ENCODE peak calls at places on chromosomes 7 and 10, in nine cellular contexts. O is upper lobe of right lung; P is PC-9; H is colonic mucosa; G is CD8-positive, alpha-beta T cell; L is tibial nerve; B is brain microvascular endothelial cell; I is astrocyte of the spinal cord; U is A549. F is an unnamed sample.

GRCh38 chr7:16926283-16926682 is 44.5 kb upstream of the AGR3 start:
- DNase-seq in O (no peak), P (no peak), H (peak; percentile 60), G (no peak), L (peak; percentile 20), B (peak; percentile 53), I (peak; percentile 69), U (no peak), F (peak; percentile 41)

GRCh38 chr7:155255660-155256059 is 42.0 kb upstream of the INSIG1 start:
- DNase-seq in O (no peak), P (no peak), H (no peak), G (no peak), L (no peak), B (no peak), I (no peak), U (no peak), F (no peak)

GRCh38 chr7:43647772-43648643 is 65.1 kb downstream of the STK17A start:
- DNase-seq in O (peak; percentile 71), P (peak; percentile 82), H (peak; percentile 66), G (peak; percentile 70), L (peak; percentile 51), B (peak; percentile 94), I (peak; percentile 99), U (peak; percentile 66), F (peak; percentile 81)

GRCh38 chr10:78041170-78042057 is 7.8 kb downstream of the RPS24 start:
- DNase-seq in O (no peak), P (no peak), H (no peak), G (no peak), L (no peak), B (no peak), I (no peak), U (no peak), F (no peak)

GRCh38 chr7:94338921-94339371 is 55.7 kb upstream of the COL1A2 start:
- DNase-seq in O (no peak), P (no peak), H (no peak), G (no peak), L (no peak), B (no peak), I (peak; percentile 48), U (no peak), F (no peak)

GRCh38 chr10:37125921-37126320 is 523 bp downstream of the ANKRD30A start:
- DNase-seq in O (no peak), P (no peak), H (no peak), G (no peak), L (no peak), B (no peak), I (no peak), U (no peak), F (no peak)

GRCh38 chr7:156578978-156579430 is 61.6 kb upstream of the RNF32 start:
- DNase-seq in O (no peak), P (no peak), H (no peak), G (no peak), L (no peak), B (no peak), I (no peak), U (no peak), F (no peak)

GRCh38 chr7:92691578-92691977 is 101.4 kb upstream of the FAM133B start:
- DNase-seq in O (no peak), P (peak; percentile 8), H (peak; percentile 42), G (no peak), L (no peak), B (peak; percentile 52), I (peak; percentile 80), U (peak; percentile 38), F (no peak)

GRCh38 chr7:106640368-106641141 is 20.4 kb downstream of the CCDC71L start:
- DNase-seq in O (no peak), P (no peak), H (no peak), G (no peak), L (no peak), B (peak; percentile 8), I (no peak), U (no peak), F (no peak)

GRCh38 chr10:55631071-55631654 is 729.9 kb downstream of the ZWINT start:
- DNase-seq in O (peak; percentile 80), P (peak; percentile 80), H (peak; percentile 41), G (no peak), L (no peak), B (peak; percentile 4), I (peak; percentile 57), U (peak; percentile 38), F (no peak)

GRCh38 chr10:121899727-121900126 is 28.1 kb downstream of the ATE1 start:
- DNase-seq in O (no peak), P (no peak), H (no peak), G (no peak), L (no peak), B (no peak), I (peak; percentile 49), U (no peak), F (no peak)

GRCh38 chr7:34041716-34042115 is 136.4 kb downstream of the BMPER start:
- DNase-seq in O (no peak), P (no peak), H (no peak), G (no peak), L (no peak), B (no peak), I (no peak), U (no peak), F (no peak)

GRCh38 chr7:142803901-142804300 is 33.1 kb downstream of the PRSS2 start:
- DNase-seq in O (no peak), P (no peak), H (no peak), G (peak; percentile 53), L (no peak), B (no peak), I (no peak), U (no peak), F (no peak)

DNA sequence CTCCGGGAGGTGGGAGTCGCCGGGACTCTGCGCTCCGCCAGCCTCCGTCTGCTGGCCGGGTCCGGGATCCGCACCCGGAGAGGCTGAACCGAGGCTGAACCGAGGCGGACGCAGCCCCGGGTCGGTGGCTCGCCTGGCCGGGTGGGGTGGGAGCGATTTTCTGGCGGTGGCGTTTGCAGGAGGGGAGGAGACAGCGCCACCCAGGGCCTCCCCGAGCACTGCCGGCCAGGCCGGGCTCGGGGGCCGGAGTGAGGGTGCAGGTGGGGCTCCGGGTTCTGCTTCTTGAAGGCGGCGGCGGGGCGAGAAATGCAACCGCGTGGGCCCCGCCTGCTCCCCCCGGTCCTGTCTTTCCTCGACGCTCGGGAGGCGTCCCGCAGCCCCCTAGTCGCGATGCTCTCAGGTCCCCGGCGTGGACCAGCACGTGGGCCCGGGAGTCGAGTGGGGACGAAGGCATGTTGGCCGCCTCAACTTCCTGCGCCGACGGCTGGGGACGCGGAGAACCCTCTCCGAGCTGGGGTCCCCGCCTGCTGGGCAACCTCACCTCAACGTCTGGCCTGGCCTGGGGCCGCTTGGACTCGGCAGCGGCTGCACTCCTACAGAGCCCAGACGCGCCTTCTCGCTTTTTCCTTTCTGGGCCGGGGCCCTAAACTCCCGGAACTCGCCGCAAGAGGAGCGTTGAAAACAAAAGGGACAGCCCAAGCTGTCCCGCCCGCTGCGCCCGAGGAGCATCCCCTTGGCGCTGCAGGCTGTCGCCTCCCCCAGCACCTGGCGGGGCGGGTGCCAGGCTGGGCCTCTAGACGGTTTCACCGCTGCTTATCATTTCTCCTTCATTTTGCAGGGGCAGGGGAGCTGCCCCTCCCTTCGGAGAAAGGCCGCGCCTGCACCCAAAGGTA is 25.2 kb upstream of the VAX1 start:
- DNase-seq in O (no peak), P (no peak), H (no peak), G (no peak), L (no peak), B (no peak), I (no peak), U (peak; percentile 74), F (no peak)
- TF ChIP-seq CTCF in O (peak; percentile 10), P (no peak), H (no peak), G (no peak), L (peak; percentile 9), B (peak; percentile 6), I (no peak), U (peak; percentile 38), F (no peak)

DNA sequence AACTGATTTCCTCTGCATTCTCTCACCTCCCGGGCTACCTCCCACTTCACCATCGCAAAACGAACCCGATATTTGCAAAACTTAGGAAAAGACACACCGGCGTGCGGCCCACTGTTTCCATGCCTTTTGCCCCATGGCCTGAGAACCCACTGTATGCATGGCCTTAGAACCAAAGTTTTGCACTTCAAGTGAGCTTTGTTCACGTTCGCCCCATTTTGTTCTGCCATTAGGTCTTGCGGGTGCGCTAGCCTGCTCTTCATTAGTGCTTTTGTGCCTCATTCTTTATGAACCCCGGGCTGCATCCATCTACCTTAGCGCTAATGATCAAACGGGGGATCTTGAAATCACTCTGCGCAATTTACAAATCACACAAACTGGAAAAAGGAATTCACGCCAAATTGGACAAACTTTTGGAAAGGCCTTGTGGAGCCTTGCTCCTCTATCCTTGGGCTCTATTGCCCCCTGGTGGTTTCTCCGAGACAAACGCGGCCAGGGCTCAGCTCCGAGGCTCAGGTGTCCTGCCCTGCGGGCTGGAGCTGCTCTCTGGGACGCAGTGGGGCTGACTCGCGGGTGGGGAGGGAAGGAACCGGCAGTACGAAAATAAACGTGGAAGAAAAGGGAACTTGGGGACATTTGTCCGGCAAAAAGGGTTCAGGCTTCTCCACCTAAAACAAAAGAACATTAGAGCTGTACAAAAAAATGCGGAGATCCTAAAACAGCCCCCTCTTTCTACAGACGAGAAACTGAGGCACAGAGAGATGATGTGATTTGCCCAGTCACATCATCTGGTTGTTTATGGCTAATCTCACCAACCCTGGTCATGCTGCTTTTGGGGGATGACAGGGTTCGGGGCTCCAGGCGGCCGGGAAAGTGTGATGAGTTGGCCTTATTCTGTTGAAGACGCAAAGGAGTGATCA is 300.4 kb upstream of the NFE2L3 start:
- DNase-seq in O (peak; percentile 86), P (peak; percentile 58), H (peak; percentile 95), G (no peak), L (peak; percentile 89), B (peak; percentile 75), I (peak; percentile 77), U (peak; percentile 65), F (peak; percentile 95)
- TF ChIP-seq CTCF in O (peak; percentile 83), P (peak; percentile 92), H (peak; percentile 63), G (peak; percentile 48), L (peak; percentile 90), B (peak; percentile 93), I (peak; percentile 86), U (peak; percentile 79), F (peak; percentile 86)

DNA sequence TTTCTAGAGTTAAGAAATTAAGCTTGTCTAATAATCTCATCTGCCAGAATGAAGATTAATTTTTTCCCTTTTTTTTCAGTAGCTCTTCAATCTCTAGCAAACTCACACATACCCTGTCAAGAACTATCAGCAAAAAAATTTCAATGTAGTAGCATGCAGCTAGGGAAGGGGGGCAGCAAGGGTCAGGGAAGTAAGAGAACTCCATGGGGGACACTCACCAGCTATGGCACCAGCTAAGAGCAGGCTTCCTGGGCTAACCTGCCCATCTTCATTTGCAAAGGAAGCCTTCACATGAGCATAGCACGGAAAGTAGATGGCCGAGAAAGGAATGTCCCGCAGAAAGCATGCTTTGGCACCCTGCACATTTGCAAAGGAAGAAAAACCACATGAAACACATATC is 190.4 kb downstream of the SLC25A13 start:
- DNase-seq in O (no peak), P (no peak), H (no peak), G (no peak), L (no peak), B (no peak), I (no peak), U (no peak), F (no peak)
- TF ChIP-seq CTCF in O (no peak), P (no peak), H (no peak), G (no peak), L (no peak), B (no peak), I (no peak), U (no peak), F (no peak)

DNA sequence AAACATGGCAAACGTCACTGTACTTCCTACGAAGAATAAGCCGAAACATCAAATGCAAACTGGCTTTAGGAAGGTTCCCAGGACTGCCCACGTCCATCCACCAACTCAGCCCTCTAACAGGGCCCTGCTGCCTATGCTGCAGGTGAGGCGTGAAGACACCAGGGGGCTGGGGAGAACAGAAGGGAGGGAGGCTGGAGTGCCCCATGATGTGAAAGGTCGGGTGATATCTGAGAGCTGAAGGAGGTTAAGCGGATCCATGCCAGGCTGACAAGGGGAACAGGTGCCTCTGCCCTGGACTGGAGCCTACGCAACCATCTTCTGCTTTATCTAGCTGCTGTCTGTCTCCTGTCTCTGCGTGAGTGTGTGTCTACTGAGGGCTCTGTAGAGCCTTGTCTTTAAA is 40.2 kb upstream of the ATP6V0A4 start:
- DNase-seq in O (no peak), P (no peak), H (no peak), G (no peak), L (no peak), B (no peak), I (no peak), U (no peak), F (no peak)
- TF ChIP-seq CTCF in O (no peak), P (no peak), H (no peak), G (no peak), L (no peak), B (no peak), I (no peak), U (no peak), F (no peak)